ENCODE peak calls at places on chromosome 2, in six cellular contexts. Z is AG08395; B is activated T-helper 1 cell treated with anti-CD3 and anti-CD28 coated beads, Interleukin-2, amount 50 U/mL, for 16 hours; X is brain microvascular endothelial cell; H is iPS-NIHi11; F is naive thymus-derived CD8-positive, alpha-beta T cell. A is an unnamed sample.

GRCh38 chr2:16639431-16639830 is 26.2 kb downstream of the CYRIA start:
- DNase-seq in Z (no peak), B (no peak), X (no peak), H (no peak), F (no peak), A (no peak)

GRCh38 chr2:85852979-85853498 is 35.8 kb downstream of the ST3GAL5 start:
- DNase-seq in Z (peak), B (no peak), X (no peak), H (no peak), F (peak), A (no peak)

GRCh38 chr2:31318360-31319336 is 84.7 kb downstream of the EHD3 start:
- DNase-seq in Z (peak), B (no peak), X (peak), H (no peak), F (no peak), A (no peak)

GRCh38 chr2:121723316-121723715 is 13.4 kb downstream of the NIFK start:
- DNase-seq in Z (no peak), B (no peak), X (no peak), H (no peak), F (no peak), A (no peak)

GRCh38 chr2:127115471-127116199 is 8.7 kb upstream of the BIN1 start:
- DNase-seq in Z (no peak), B (no peak), X (no peak), H (no peak), F (no peak), A (no peak)

GRCh38 chr2:182224669-182225068 is 202.2 kb downstream of the PDE1A start:
- DNase-seq in Z (no peak), B (no peak), X (no peak), H (no peak), F (no peak), A (no peak)

GRCh38 chr2:21253311-21254027 is 129.7 kb downstream of the TDRD15 start:
- DNase-seq in Z (no peak), B (no peak), X (no peak), H (no peak), F (no peak), A (no peak)

GRCh38 chr2:202193305-202193704 is 45.1 kb downstream of the SUMO1 start:
- DNase-seq in Z (no peak), B (no peak), X (no peak), H (no peak), F (no peak), A (no peak)

GRCh38 chr2:86301010-86301409 is 36.4 kb downstream of the REEP1 start:
- DNase-seq in Z (no peak), B (no peak), X (no peak), H (no peak), F (no peak), A (no peak)

GRCh38 chr2:122098301-122098700 is 342.9 kb downstream of the TSN start:
- DNase-seq in Z (no peak), B (no peak), X (no peak), H (no peak), F (no peak), A (no peak)

GRCh38 chr2:229715895-229716507 is 1.6 kb upstream of the DNER start:
- DNase-seq in Z (no peak), B (no peak), X (no peak), H (peak), F (peak), A (peak)

A was measured in NCI-H446.